ENCODE peak calls at places on chromosomes 7 and 10, in four cellular contexts. Y is dorsolateral prefrontal cortex, A is left lung, T is foreskin fibroblast. U is an unnamed sample.

GRCh38 chr7:151087247-151088018 is 1.2 kb downstream of the AGAP3 start:
- DNase-seq in Y (no peak), A (peak; percentile 90), T (peak; percentile 71), U (no peak)

GRCh38 chr10:1659221-1659791 is 78.0 kb downstream of the ADARB2 start:
- DNase-seq in Y (no peak), A (no peak), T (no peak), U (no peak)

GRCh38 chr7:4797858-4798705 is 22.7 kb downstream of the AP5Z1 start:
- DNase-seq in Y (peak; percentile 68), A (peak; percentile 93), T (peak; percentile 16), U (peak; percentile 71)

GRCh38 chr7:70660154-70660818 is 471.7 kb upstream of the GALNT17 start:
- DNase-seq in Y (no peak), A (no peak), T (no peak), U (no peak)

GRCh38 chr10:26855186-26855585 is 5.6 kb downstream of the ABI1 start:
- DNase-seq in Y (no peak), A (no peak), T (no peak), U (no peak)

GRCh38 chr7:151773795-151774194 is 103.1 kb downstream of the PRKAG2 start:
- DNase-seq in Y (no peak), A (no peak), T (no peak), U (no peak)

GRCh38 chr7:15016726-15017125 is 114.2 kb upstream of the DGKB start:
- DNase-seq in Y (no peak), A (no peak), T (no peak), U (no peak)

GRCh38 chr10:86330778-86331763 is 35.5 kb downstream of the GRID1 start:
- DNase-seq in Y (no peak), A (peak; percentile 31), T (no peak), U (no peak)

GRCh38 chr10:24993237-24993958 is 22.6 kb downstream of the ENKUR start:
- DNase-seq in Y (no peak), A (no peak), T (no peak), U (no peak)

GRCh38 chr7:112994666-112995065 is 92.0 kb downstream of the GPR85 start:
- DNase-seq in Y (no peak), A (no peak), T (peak; percentile 41), U (no peak)

GRCh38 chr7:24540956-24541355 is 32.3 kb upstream of the PALS2 start:
- DNase-seq in Y (no peak), A (no peak), T (no peak), U (no peak)

GRCh38 chr10:4686644-4686996 is 139.4 kb upstream of the AKR1E2 start:
- DNase-seq in Y (no peak), A (no peak), T (peak; percentile 33), U (no peak)

DNA sequence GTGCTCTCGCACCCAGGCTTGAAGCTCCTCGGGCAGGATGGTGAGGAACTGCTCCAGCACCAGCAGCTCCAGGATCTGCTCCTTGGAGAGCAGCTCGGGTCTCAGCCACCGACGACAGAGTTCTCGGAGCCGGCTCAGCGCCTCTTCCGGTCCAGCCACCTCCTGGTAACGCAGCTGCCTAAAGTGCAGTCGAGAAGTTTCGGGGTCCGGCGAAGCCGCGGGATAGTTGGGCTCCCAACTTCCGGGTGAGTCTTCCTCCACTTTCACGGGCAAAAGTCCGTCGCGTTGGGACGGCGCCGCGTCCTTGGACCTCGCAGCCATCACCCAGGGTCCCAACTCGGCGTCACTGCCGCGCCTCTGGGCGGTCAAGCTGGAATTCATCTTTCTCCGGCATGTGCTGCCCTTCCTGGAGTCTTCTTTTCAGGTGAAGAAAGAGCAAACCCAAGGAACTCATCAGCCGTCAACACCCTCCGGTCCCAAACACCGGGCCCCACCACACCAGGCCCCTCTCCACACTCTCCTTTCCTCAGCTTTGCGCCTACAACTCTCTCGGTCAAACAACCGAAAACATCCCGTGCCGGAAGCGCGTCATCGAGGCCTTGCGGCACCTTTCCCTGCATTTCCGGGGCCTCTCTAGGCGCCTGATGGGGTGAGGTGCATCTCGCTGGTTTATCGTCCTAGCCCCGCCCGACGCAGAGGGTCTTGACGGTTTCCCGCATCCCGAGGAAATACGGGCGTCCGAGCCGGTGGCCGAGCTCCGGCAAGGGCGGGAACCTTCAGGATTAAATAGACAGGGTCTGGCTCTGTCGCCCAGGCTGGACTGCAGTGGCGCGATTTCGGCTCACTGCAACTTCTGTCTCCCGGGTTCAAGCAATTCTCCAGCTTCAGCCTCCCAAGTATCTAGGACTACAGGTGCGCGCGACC is at the start of gene ZNF394:
- DNase-seq in Y (peak; percentile 94), A (peak; percentile 97), T (peak; percentile 90), U (peak; percentile 93)
- TF ChIP-seq CTCF in Y (no peak), A (no peak), T (no peak), U (no peak)

GRCh38 chr10:49377256-49377655 is 18.6 kb downstream of the DRGX start:
- DNase-seq in Y (no peak), A (no peak), T (no peak), U (no peak)

GRCh38 chr10:49381111-49381900 is 14.6 kb downstream of the DRGX start:
- DNase-seq in Y (no peak), A (no peak), T (no peak), U (no peak)

GRCh38 chr10:49382226-49382625 is 13.7 kb downstream of the DRGX start:
- DNase-seq in Y (no peak), A (no peak), T (no peak), U (no peak)

GRCh38 chr10:49382826-49383225 is 13.1 kb downstream of the DRGX start:
- DNase-seq in Y (no peak), A (no peak), T (no peak), U (no peak)

GRCh38 chr10:49379596-49380410 is 16.1 kb downstream of the DRGX start:
- DNase-seq in Y (no peak), A (no peak), T (no peak), U (no peak)
- TF ChIP-seq CTCF in Y (no peak), A (no peak), T (peak; percentile 7), U (peak; percentile 4)

GRCh38 chr7:96131525-96131924 is 190.4 kb downstream of the SLC25A13 start:
- DNase-seq in Y (no peak), A (no peak), T (no peak), U (no peak)
- TF ChIP-seq CTCF in Y (no peak), A (no peak), T (no peak), U (peak; percentile 26)

DNA sequence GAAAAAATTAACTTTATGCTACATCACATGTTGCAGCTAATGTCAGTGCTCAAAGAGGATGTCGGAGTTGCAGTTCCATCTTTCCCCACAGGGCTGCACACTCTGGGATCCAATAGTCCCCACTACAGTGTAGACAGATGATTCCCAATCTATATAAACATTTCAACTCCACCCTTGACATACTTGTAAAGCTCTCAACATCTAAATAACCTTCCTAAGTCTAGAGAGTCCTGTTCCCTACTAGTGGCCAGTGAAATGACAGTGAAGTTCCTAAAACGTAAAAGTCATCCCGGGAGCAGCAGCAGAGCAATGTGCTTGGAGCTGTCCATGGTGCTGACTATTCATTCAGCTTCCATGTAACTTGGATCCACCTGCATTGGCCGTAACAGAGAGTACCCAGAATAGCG is 145.1 kb downstream of the GRM8 start:
- DNase-seq in Y (no peak), A (no peak), T (no peak), U (no peak)
- TF ChIP-seq CTCF in Y (peak; percentile 52), A (no peak), T (peak; percentile 13), U (peak; percentile 48)

DNA sequence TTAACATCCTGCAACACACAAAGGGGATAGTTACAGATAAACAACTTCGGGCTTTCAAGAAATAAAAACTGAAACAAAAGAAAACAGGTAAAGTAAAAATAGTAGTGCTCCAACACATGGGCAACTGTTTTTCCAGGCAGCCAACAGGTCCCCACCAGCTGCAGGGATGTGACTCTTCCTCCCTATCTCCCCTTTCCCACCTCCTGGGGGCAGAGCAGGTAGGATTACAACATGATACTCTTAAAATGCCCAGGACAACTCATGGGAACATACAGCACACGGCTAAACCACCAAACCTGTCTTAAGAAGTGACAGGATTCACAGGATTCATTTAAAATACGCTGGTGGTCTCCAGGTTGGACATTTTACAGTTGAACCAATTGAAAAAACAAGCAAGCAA is 61.8 kb upstream of the DDC start:
- DNase-seq in Y (no peak), A (no peak), T (no peak), U (no peak)
- TF ChIP-seq CTCF in Y (no peak), A (no peak), T (no peak), U (no peak)

U was measured in D721Med.